ENCODE peak calls at places on chromosomes 5 and 9, in ten cellular contexts. One of them, this sample, is unnamed.

GRCh38 chr5:173602423-173602822 is 14.0 kb downstream of the BOD1 start:
- DNase-seq in HEK293T: no peak
- DNase-seq in body of pancreas: peak
- DNase-seq in naive thymus-derived CD8-positive, alpha-beta T cell: no peak
- DNase-seq in progenitor cell of endocrine pancreas: no peak
- DNase-seq in A172: peak
- DNase-seq in coronary artery: no peak
- DNase-seq in neural crest cell: no peak
- DNase-seq in ureter: no peak
- DNase-seq in endothelial cell of umbilical vein: no peak
- DNase-seq in this sample: no peak

GRCh38 chr5:56638061-56638621 is 177.2 kb upstream of the MAP3K1 start:
- DNase-seq in HEK293T: no peak
- DNase-seq in endothelial cell of umbilical vein: peak
- DNase-seq in ureter: peak
- DNase-seq in progenitor cell of endocrine pancreas: peak
- DNase-seq in A172: peak
- DNase-seq in neural crest cell: no peak
- DNase-seq in body of pancreas: peak
- DNase-seq in coronary artery: no peak
- DNase-seq in naive thymus-derived CD8-positive, alpha-beta T cell: no peak
- DNase-seq in this sample: no peak

GRCh38 chr5:123209163-123210013 is 120.3 kb downstream of the PRDM6 start:
- DNase-seq in endothelial cell of umbilical vein: peak
- DNase-seq in body of pancreas: no peak
- DNase-seq in neural crest cell: no peak
- DNase-seq in progenitor cell of endocrine pancreas: no peak
- DNase-seq in ureter: no peak
- DNase-seq in coronary artery: no peak
- DNase-seq in naive thymus-derived CD8-positive, alpha-beta T cell: no peak
- DNase-seq in HEK293T: no peak
- DNase-seq in A172: peak
- DNase-seq in this sample: no peak

GRCh38 chr5:29337030-29337429 is 1856.5 kb upstream of the CDH6 start:
- DNase-seq in ureter: no peak
- DNase-seq in progenitor cell of endocrine pancreas: no peak
- DNase-seq in neural crest cell: no peak
- DNase-seq in HEK293T: no peak
- DNase-seq in endothelial cell of umbilical vein: no peak
- DNase-seq in body of pancreas: no peak
- DNase-seq in coronary artery: no peak
- DNase-seq in A172: no peak
- DNase-seq in naive thymus-derived CD8-positive, alpha-beta T cell: no peak
- DNase-seq in this sample: no peak

GRCh38 chr9:96245399-96245798 is 56.6 kb downstream of the HSD17B3 start:
- DNase-seq in ureter: no peak
- DNase-seq in body of pancreas: no peak
- DNase-seq in naive thymus-derived CD8-positive, alpha-beta T cell: no peak
- DNase-seq in neural crest cell: peak
- DNase-seq in HEK293T: peak
- DNase-seq in A172: no peak
- DNase-seq in progenitor cell of endocrine pancreas: no peak
- DNase-seq in coronary artery: no peak
- DNase-seq in endothelial cell of umbilical vein: no peak
- DNase-seq in this sample: no peak

GRCh38 chr9:97982191-97982718 is 886 bp upstream of the ANP32B start:
- DNase-seq in coronary artery: no peak
- DNase-seq in A172: no peak
- DNase-seq in body of pancreas: no peak
- DNase-seq in endothelial cell of umbilical vein: no peak
- DNase-seq in ureter: no peak
- DNase-seq in neural crest cell: no peak
- DNase-seq in progenitor cell of endocrine pancreas: no peak
- DNase-seq in naive thymus-derived CD8-positive, alpha-beta T cell: no peak
- DNase-seq in HEK293T: no peak
- DNase-seq in this sample: no peak

GRCh38 chr5:136526798-136527197 is 161.5 kb upstream of the TRPC7 start:
- DNase-seq in ureter: no peak
- DNase-seq in body of pancreas: no peak
- DNase-seq in naive thymus-derived CD8-positive, alpha-beta T cell: no peak
- DNase-seq in coronary artery: no peak
- DNase-seq in endothelial cell of umbilical vein: no peak
- DNase-seq in A172: no peak
- DNase-seq in HEK293T: no peak
- DNase-seq in progenitor cell of endocrine pancreas: no peak
- DNase-seq in neural crest cell: no peak
- DNase-seq in this sample: no peak

GRCh38 chr9:137326436-137327060 is 24.5 kb upstream of the NRARP start:
- DNase-seq in progenitor cell of endocrine pancreas: no peak
- DNase-seq in ureter: no peak
- DNase-seq in naive thymus-derived CD8-positive, alpha-beta T cell: no peak
- DNase-seq in neural crest cell: no peak
- DNase-seq in HEK293T: no peak
- DNase-seq in coronary artery: no peak
- DNase-seq in body of pancreas: no peak
- DNase-seq in endothelial cell of umbilical vein: no peak
- DNase-seq in A172: no peak
- DNase-seq in this sample: no peak

GRCh38 chr5:146825033-146825432 is 53.5 kb downstream of the PPP2R2B start:
- DNase-seq in progenitor cell of endocrine pancreas: peak
- DNase-seq in body of pancreas: peak
- DNase-seq in naive thymus-derived CD8-positive, alpha-beta T cell: no peak
- DNase-seq in endothelial cell of umbilical vein: peak
- DNase-seq in HEK293T: peak
- DNase-seq in coronary artery: no peak
- DNase-seq in ureter: no peak
- DNase-seq in neural crest cell: peak
- DNase-seq in A172: peak
- DNase-seq in this sample: no peak

GRCh38 chr5:60517094-60517694 is 182.8 kb downstream of the DEPDC1B start:
- DNase-seq in A172: no peak
- DNase-seq in neural crest cell: no peak
- DNase-seq in naive thymus-derived CD8-positive, alpha-beta T cell: no peak
- DNase-seq in body of pancreas: no peak
- DNase-seq in coronary artery: no peak
- DNase-seq in progenitor cell of endocrine pancreas: no peak
- DNase-seq in ureter: no peak
- DNase-seq in HEK293T: no peak
- DNase-seq in endothelial cell of umbilical vein: no peak
- DNase-seq in this sample: no peak

GRCh38 chr9:125987420-125987819 is 240.2 kb downstream of the PBX3 start:
- DNase-seq in progenitor cell of endocrine pancreas: no peak
- DNase-seq in neural crest cell: no peak
- DNase-seq in ureter: no peak
- DNase-seq in coronary artery: peak
- DNase-seq in endothelial cell of umbilical vein: no peak
- DNase-seq in body of pancreas: no peak
- DNase-seq in HEK293T: no peak
- DNase-seq in A172: no peak
- DNase-seq in naive thymus-derived CD8-positive, alpha-beta T cell: no peak
- DNase-seq in this sample: no peak

GRCh38 chr9:90441814-90442213 is 200.8 kb downstream of the DIRAS2 start:
- DNase-seq in coronary artery: no peak
- DNase-seq in body of pancreas: no peak
- DNase-seq in naive thymus-derived CD8-positive, alpha-beta T cell: no peak
- DNase-seq in neural crest cell: no peak
- DNase-seq in endothelial cell of umbilical vein: no peak
- DNase-seq in A172: no peak
- DNase-seq in progenitor cell of endocrine pancreas: no peak
- DNase-seq in HEK293T: no peak
- DNase-seq in ureter: no peak
- DNase-seq in this sample: no peak

GRCh38 chr5:2180456-2180855 is 297.7 kb upstream of the IRX4 start:
- DNase-seq in naive thymus-derived CD8-positive, alpha-beta T cell: no peak
- DNase-seq in body of pancreas: no peak
- DNase-seq in HEK293T: no peak
- DNase-seq in progenitor cell of endocrine pancreas: no peak
- DNase-seq in neural crest cell: no peak
- DNase-seq in ureter: no peak
- DNase-seq in coronary artery: no peak
- DNase-seq in endothelial cell of umbilical vein: no peak
- DNase-seq in A172: no peak
- DNase-seq in this sample: no peak

GRCh38 chr5:76716456-76717157 is 681 bp downstream of the F2R start:
- DNase-seq in progenitor cell of endocrine pancreas: no peak
- DNase-seq in HEK293T: peak
- DNase-seq in naive thymus-derived CD8-positive, alpha-beta T cell: no peak
- DNase-seq in neural crest cell: peak
- DNase-seq in A172: no peak
- DNase-seq in coronary artery: no peak
- DNase-seq in endothelial cell of umbilical vein: peak
- DNase-seq in body of pancreas: no peak
- DNase-seq in ureter: no peak
- DNase-seq in this sample: no peak

GRCh38 chr5:139395844-139396640 is 1.1 kb upstream of the PROB1 start:
- DNase-seq in body of pancreas: no peak
- DNase-seq in progenitor cell of endocrine pancreas: no peak
- DNase-seq in naive thymus-derived CD8-positive, alpha-beta T cell: no peak
- DNase-seq in endothelial cell of umbilical vein: no peak
- DNase-seq in HEK293T: no peak
- DNase-seq in coronary artery: no peak
- DNase-seq in ureter: no peak
- DNase-seq in A172: peak
- DNase-seq in neural crest cell: no peak
- DNase-seq in this sample: no peak

GRCh38 chr9:121674952-121675351 is 23.5 kb downstream of the DAB2IP start:
- DNase-seq in endothelial cell of umbilical vein: no peak
- DNase-seq in A172: peak
- DNase-seq in ureter: no peak
- DNase-seq in body of pancreas: no peak
- DNase-seq in neural crest cell: no peak
- DNase-seq in progenitor cell of endocrine pancreas: no peak
- DNase-seq in coronary artery: no peak
- DNase-seq in HEK293T: no peak
- DNase-seq in naive thymus-derived CD8-positive, alpha-beta T cell: no peak
- DNase-seq in this sample: no peak

GRCh38 chr9:92481029-92481633 is 1.2 kb downstream of the ASPN start:
- DNase-seq in progenitor cell of endocrine pancreas: no peak
- DNase-seq in coronary artery: no peak
- DNase-seq in naive thymus-derived CD8-positive, alpha-beta T cell: no peak
- DNase-seq in HEK293T: no peak
- DNase-seq in ureter: no peak
- DNase-seq in body of pancreas: no peak
- DNase-seq in endothelial cell of umbilical vein: no peak
- DNase-seq in A172: peak
- DNase-seq in neural crest cell: no peak
- DNase-seq in this sample: no peak

GRCh38 chr9:87405677-87406544 is 91.8 kb upstream of the DAPK1 start:
- DNase-seq in body of pancreas: peak
- DNase-seq in naive thymus-derived CD8-positive, alpha-beta T cell: no peak
- DNase-seq in coronary artery: no peak
- DNase-seq in neural crest cell: no peak
- DNase-seq in HEK293T: no peak
- DNase-seq in A172: no peak
- DNase-seq in progenitor cell of endocrine pancreas: no peak
- DNase-seq in endothelial cell of umbilical vein: no peak
- DNase-seq in ureter: no peak
- DNase-seq in this sample: no peak

GRCh38 chr5:99706160-99706559 is 777.4 kb upstream of the CHD1 start:
- DNase-seq in HEK293T: no peak
- DNase-seq in A172: no peak
- DNase-seq in ureter: no peak
- DNase-seq in neural crest cell: no peak
- DNase-seq in naive thymus-derived CD8-positive, alpha-beta T cell: no peak
- DNase-seq in body of pancreas: no peak
- DNase-seq in endothelial cell of umbilical vein: no peak
- DNase-seq in progenitor cell of endocrine pancreas: no peak
- DNase-seq in coronary artery: no peak
- DNase-seq in this sample: no peak

GRCh38 chr5:139271201-139272027 is 22.1 kb upstream of the MATR3 start:
- DNase-seq in progenitor cell of endocrine pancreas: no peak
- DNase-seq in body of pancreas: peak
- DNase-seq in HEK293T: no peak
- DNase-seq in endothelial cell of umbilical vein: no peak
- DNase-seq in neural crest cell: no peak
- DNase-seq in naive thymus-derived CD8-positive, alpha-beta T cell: no peak
- DNase-seq in coronary artery: no peak
- DNase-seq in A172: peak
- DNase-seq in ureter: no peak
- DNase-seq in this sample: no peak

This sample was measured in iPS DF 6.9.